ENCODE peak calls at places on chromosome 3, in five cellular contexts. O is SK-N-SH, C is HepG2, M is GM12878, F is K562. I is an unnamed sample.

GRCh38 chr3:184078851-184079250 is 18.0 kb upstream of the HTR3E start:
- DNase-seq in F (no peak), O (no peak), M (no peak), C (no peak), I (no peak)

GRCh38 chr3:4981688-4982494 is 2.7 kb downstream of the BHLHE40 start:
- DNase-seq in F (peak), M (no peak), C (peak), O (no peak), I (no peak)

GRCh38 chr3:194937144-194937543 is 251.5 kb downstream of the FAM43A start:
- DNase-seq in F (no peak), C (no peak), M (no peak), O (no peak), I (no peak)

GRCh38 chr3:57168151-57168550 is 3.0 kb upstream of the IL17RD start:
- DNase-seq in F (no peak), C (no peak), M (no peak), O (no peak), I (no peak)

GRCh38 chr3:71031151-71031550 is 552.4 kb downstream of the FOXP1 start:
- DNase-seq in O (no peak), C (no peak), F (no peak), M (no peak), I (no peak)

GRCh38 chr3:71380096-71380495 is 203.4 kb downstream of the FOXP1 start:
- DNase-seq in M (no peak), C (peak), O (peak), F (no peak), I (no peak)

GRCh38 chr3:156148345-156148945 is 28.1 kb downstream of the KCNAB1 start:
- DNase-seq in F (no peak), C (no peak), O (no peak), M (no peak), I (no peak)

GRCh38 chr3:192188218-192188835 is 539.0 kb downstream of the FGF12 start:
- DNase-seq in M (no peak), F (peak), O (peak), C (peak), I (peak)

GRCh38 chr3:46110701-46111493 is 83.6 kb upstream of the XCR1 start:
- DNase-seq in C (no peak), M (peak), O (no peak), F (no peak), I (peak)

GRCh38 chr3:99498544-99499234 is 139.7 kb upstream of the COL8A1 start:
- DNase-seq in F (no peak), C (no peak), O (no peak), M (no peak), I (no peak)

GRCh38 chr3:171407746-171408145 is 52.5 kb downstream of the TNIK start:
- DNase-seq in C (no peak), M (no peak), O (no peak), F (peak), I (no peak)

GRCh38 chr3:133538154-133538553 is 35.3 kb upstream of the CDV3 start:
- DNase-seq in F (no peak), M (no peak), O (no peak), C (no peak), I (no peak)

GRCh38 chr3:25428950-25429349 is 887 bp downstream of the RARB start:
- DNase-seq in O (no peak), F (no peak), C (no peak), M (no peak), I (no peak)

GRCh38 chr3:55161256-55161655 is 233.4 kb upstream of the LRTM1 start:
- DNase-seq in O (no peak), M (no peak), C (no peak), F (no peak), I (no peak)

GRCh38 chr3:174891524-174892203 is 32.5 kb downstream of the NAALADL2 start:
- DNase-seq in C (no peak), F (no peak), M (no peak), O (no peak), I (no peak)

GRCh38 chr3:120471643-120472042 is 20.9 kb upstream of the FSTL1 start:
- DNase-seq in F (no peak), C (no peak), M (no peak), O (no peak), I (no peak)

GRCh38 chr3:104596551-104596950 is 770.2 kb upstream of the ALCAM start:
- DNase-seq in O (peak), C (peak), M (peak), F (no peak), I (peak)

GRCh38 chr3:126523745-126524428 is at the start of gene CHST13:
- DNase-seq in C (peak), M (no peak), O (peak), F (peak), I (no peak)

GRCh38 chr3:30097022-30097650 is 509.3 kb upstream of the TGFBR2 start:
- DNase-seq in M (no peak), F (no peak), C (no peak), O (no peak), I (no peak)

GRCh38 chr3:125137432-125138033 is 75.0 kb downstream of the SLC12A8 start:
- DNase-seq in O (no peak), C (no peak), F (no peak), M (no peak), I (no peak)

GRCh38 chr3:136535906-136536305 is 216.3 kb downstream of the STAG1 start:
- DNase-seq in O (no peak), C (no peak), F (no peak), M (no peak), I (no peak)

GRCh38 chr3:118479376-118479775 is 555.3 kb downstream of the IGSF11 start:
- DNase-seq in C (no peak), F (no peak), M (no peak), O (no peak), I (no peak)

GRCh38 chr3:126553284-126553811 is 5.4 kb downstream of the C3orf22 start:
- DNase-seq in O (peak), M (no peak), C (no peak), F (no peak), I (no peak)

GRCh38 chr3:72821170-72821781 is 27.0 kb downstream of the SHQ1 start:
- DNase-seq in M (no peak), O (no peak), F (no peak), C (no peak), I (no peak)

GRCh38 chr3:108338901-108339545 is 42.7 kb downstream of the HHLA2 start:
- DNase-seq in M (no peak), F (no peak), O (no peak), C (no peak), I (no peak)

GRCh38 chr3:61954097-61954528 is 392.7 kb downstream of the PTPRG start:
- DNase-seq in F (no peak), C (no peak), M (no peak), O (no peak), I (no peak)

GRCh38 chr3:127479449-127479848 is 111.1 kb downstream of the TPRA1 start:
- DNase-seq in M (no peak), O (peak), F (no peak), C (no peak), I (no peak)

GRCh38 chr3:16338124-16338523 is 73.1 kb downstream of the OXNAD1 start:
- DNase-seq in M (peak), O (no peak), F (no peak), C (no peak), I (no peak)

GRCh38 chr3:45966969-45967640 is 23.8 kb downstream of the CXCR6 start:
- DNase-seq in O (no peak), F (no peak), M (no peak), C (no peak), I (no peak)

GRCh38 chr3:4395448-4395847 is 71.6 kb downstream of the SUMF1 start:
- DNase-seq in F (no peak), O (no peak), C (no peak), M (no peak), I (no peak)

GRCh38 chr3:125606291-125606690 is 11.0 kb upstream of the OSBPL11 start:
- DNase-seq in M (no peak), O (no peak), C (no peak), F (no peak), I (no peak)

GRCh38 chr3:36941162-36941561 is 3.7 kb downstream of the TRANK1 start:
- DNase-seq in O (no peak), C (no peak), M (no peak), F (no peak), I (no peak)

GRCh38 chr3:42450567-42450966 is 40.2 kb upstream of the LYZL4 start:
- DNase-seq in M (no peak), O (no peak), C (no peak), F (no peak), I (no peak)

GRCh38 chr3:42447481-42447880 is 37.1 kb upstream of the LYZL4 start:
- DNase-seq in F (no peak), C (no peak), O (no peak), M (no peak), I (no peak)

GRCh38 chr3:42446111-42447050 is 36.0 kb upstream of the LYZL4 start:
- DNase-seq in M (no peak), F (no peak), C (no peak), O (no peak), I (no peak)

GRCh38 chr3:42451546-42452230 is 41.3 kb upstream of the LYZL4 start:
- DNase-seq in C (no peak), O (no peak), M (no peak), F (no peak), I (no peak)

GRCh38 chr3:42451116-42451515 is 40.7 kb upstream of the LYZL4 start:
- DNase-seq in M (no peak), O (no peak), F (no peak), C (no peak), I (no peak)
- TF ChIP-seq RAD21 in M (no peak), O (no peak), F (no peak), C (no peak), I (no peak)

GRCh38 chr3:105837947-105838346 is 30.9 kb downstream of the CBLB start:
- DNase-seq in O (no peak), C (no peak), M (no peak), F (no peak), I (no peak)

GRCh38 chr3:105837143-105837740 is 31.6 kb downstream of the CBLB start:
- DNase-seq in C (no peak), F (no peak), M (peak), O (no peak), I (no peak)

GRCh38 chr3:105834768-105835167 is 34.0 kb downstream of the CBLB start:
- DNase-seq in O (no peak), C (no peak), M (no peak), F (no peak), I (no peak)

GRCh38 chr3:105835606-105836005 is 33.2 kb downstream of the CBLB start:
- DNase-seq in C (no peak), F (no peak), M (no peak), O (no peak), I (no peak)

GRCh38 chr3:105836533-105836932 is 32.3 kb downstream of the CBLB start:
- DNase-seq in M (peak), F (no peak), C (peak), O (no peak), I (no peak)
- TF ChIP-seq REST in M (no peak), F (no peak), C (no peak), O (no peak), I (no peak)

DNA sequence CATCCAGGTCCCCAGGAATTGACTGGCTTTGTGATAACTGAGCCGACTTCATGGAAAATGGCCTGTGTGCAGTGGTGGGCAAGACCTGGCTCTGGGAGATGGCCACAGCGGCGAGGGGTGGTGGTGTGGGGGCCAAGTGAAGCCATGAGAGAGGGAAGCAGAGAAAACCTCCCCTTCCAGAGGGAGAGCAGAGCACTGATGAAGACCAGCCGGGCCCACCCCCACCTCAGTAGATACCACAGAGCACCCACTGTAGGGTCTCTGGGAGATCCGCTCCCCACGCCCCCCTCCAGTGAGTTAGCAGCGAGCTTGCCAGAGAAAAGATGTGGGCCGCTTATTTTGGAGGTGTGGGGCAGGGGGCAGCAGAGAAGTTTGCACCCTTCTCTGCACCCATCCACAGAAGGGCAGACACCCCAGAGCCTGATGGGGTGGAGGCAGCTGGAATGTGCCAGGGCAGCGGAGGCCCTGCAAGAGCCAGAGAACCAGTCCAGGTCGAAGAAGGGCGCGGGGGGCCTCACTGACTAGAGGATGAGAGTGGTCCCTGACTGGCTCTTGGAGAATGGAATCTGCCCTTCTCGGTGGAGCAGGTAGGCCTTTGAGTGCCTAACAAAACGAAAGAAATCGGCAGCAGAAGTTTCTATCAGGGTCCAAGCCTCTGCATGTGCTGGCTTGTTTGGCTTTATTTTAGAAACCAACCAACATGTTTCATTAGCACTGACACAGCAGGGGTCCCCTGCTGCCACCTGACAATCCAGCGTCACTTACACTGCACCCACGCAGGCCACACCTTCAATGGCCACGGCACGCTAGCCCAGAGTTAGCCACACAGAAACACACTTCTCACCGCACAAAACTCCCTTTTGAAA is 28.3 kb downstream of the MELTF start:
- DNase-seq in O (no peak), M (no peak), F (no peak), C (no peak), I (no peak)
- TF ChIP-seq POLR2AphosphoS5 in O (no peak), M (peak), F (no peak), C (no peak), I (no peak)

DNA sequence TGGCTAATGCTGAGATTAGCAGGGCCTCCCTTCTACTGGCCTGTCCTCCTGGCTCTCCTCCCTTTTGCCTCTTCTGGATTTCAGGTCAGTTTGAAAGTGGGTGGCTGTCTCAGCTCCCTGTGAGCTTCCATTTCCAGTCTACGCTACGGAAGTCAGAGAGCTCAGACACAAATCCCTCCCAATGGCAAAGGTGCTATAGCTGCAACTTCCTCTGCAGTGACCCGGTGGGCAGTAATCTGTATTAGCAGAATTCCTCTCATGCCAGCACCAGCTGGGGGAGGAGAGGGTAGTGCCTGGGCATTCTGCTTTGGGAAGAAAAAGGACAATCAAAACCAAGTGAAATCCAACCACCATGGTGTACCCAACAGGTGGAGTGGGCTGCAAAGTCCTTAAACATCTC is 171.4 kb downstream of the STT3B start:
- DNase-seq in C (no peak), F (no peak), M (no peak), O (no peak), I (no peak)
- TF ChIP-seq RAD21 in C (no peak), F (no peak), M (no peak), O (no peak), I (no peak)

DNA sequence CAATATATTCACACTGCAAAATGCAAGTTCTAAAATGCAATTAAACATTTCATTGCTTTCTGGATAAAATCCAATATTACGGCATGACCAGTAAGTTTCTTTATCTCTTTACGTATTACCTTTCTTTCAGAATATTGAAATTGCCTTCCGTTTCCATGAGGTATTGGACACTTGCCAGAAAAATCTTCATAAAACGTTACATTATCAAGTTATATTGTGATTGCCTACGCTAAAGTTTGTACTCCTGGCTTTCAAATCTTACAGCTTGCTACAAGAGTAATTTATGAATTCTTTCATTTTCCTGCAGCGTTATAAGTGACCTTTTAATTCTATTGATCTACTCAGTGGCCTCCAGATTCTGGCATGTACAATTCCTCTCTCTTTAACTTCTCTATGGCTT is 1349.3 kb downstream of the OTOL1 start:
- DNase-seq in C (no peak), O (no peak), M (no peak), F (no peak), I (no peak)
- TF ChIP-seq REST in C (no peak), O (no peak), M (no peak), F (no peak), I (no peak)

GRCh38 chr3:112303811-112304325 is 9.9 kb upstream of the SLC9C1 start:
- DNase-seq in O (no peak), F (no peak), M (no peak), C (no peak), I (no peak)
- TF ChIP-seq POLR2AphosphoS5 in O (no peak), F (no peak), M (no peak), C (no peak), I (no peak)

GRCh38 chr3:143120716-143121239 is 1.2 kb downstream of the CHST2 start:
- DNase-seq in M (no peak), C (no peak), F (no peak), O (peak), I (no peak)
- TF ChIP-seq RAD21 in M (peak), C (no peak), F (no peak), O (no peak), I (no peak)

GRCh38 chr3:143348486-143349327 is 229.1 kb downstream of the CHST2 start:
- DNase-seq in M (no peak), F (peak), C (no peak), O (no peak), I (no peak)
- TF ChIP-seq REST in M (no peak), F (no peak), C (no peak), O (no peak), I (no peak)

DNA sequence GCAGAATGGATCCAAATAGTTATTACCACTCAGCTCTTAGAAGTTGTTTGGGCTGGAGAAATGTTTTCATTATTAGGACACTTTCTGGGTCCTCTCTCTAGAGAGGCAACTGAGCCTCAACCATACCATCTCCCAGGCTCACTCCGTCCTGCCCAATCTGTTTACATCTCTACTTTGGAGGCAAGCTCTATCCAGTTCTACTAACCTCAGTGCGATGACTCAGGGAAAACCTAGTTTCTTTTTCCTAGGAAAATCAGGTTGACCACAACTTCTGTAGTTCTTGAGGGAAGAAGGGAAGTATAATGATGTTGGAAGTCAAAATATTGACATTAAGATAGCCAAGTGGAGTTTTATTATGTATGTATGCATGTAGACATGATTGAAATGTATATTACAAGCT is 40.4 kb downstream of the LPP start:
- DNase-seq in F (no peak), O (no peak), C (no peak), M (no peak), I (no peak)
- TF ChIP-seq POLR2AphosphoS5 in F (no peak), O (no peak), C (no peak), M (no peak), I (no peak)

GRCh38 chr3:32325957-32326356 is 65.7 kb upstream of the CMTM7 start:
- DNase-seq in F (no peak), C (no peak), M (no peak), O (no peak), I (no peak)
- TF ChIP-seq RAD21 in F (no peak), C (no peak), M (no peak), O (no peak), I (no peak)